ENCODE peak calls at places on chromosomes 7 and 10, in five cellular contexts. F is stimulated activated CD4-positive, alpha-beta T cell treated with anti-CD3 and anti-CD28 coated beads, Interleukin-12 subunit alpha, Interleukin-12 subunit beta, amount 100 ng/mL, for 24 hours; G is activated CD4-positive, CD25-positive, alpha-beta regulatory T cell; P is GM04504; T is AG04450. S is an unnamed sample.

GRCh38 chr10:79058899-79059771 is 9.6 kb upstream of the ZMIZ1 start:
- DNase-seq in T (no peak), G (no peak), P (no peak), F (no peak), S (no peak)

GRCh38 chr7:55572378-55573233 is at the start of gene VOPP1:
- DNase-seq in F (peak), G (peak), T (no peak), P (no peak), S (peak)

GRCh38 chr10:5811387-5811821 is 1.8 kb downstream of the GDI2 start:
- DNase-seq in F (no peak), P (no peak), T (no peak), G (no peak), S (peak)

GRCh38 chr10:99339077-99339476 is 9.9 kb downstream of the CNNM1 start:
- DNase-seq in G (no peak), P (no peak), T (no peak), F (no peak), S (no peak)

GRCh38 chr7:116441534-116441933 is 58.0 kb upstream of the CAV2 start:
- DNase-seq in P (peak), F (no peak), G (no peak), T (no peak), S (no peak)

GRCh38 chr10:124708246-124708779 is 35.9 kb downstream of the FAM53B start:
- DNase-seq in P (no peak), G (no peak), F (no peak), T (no peak), S (no peak)

GRCh38 chr7:100493476-100494264 is 9.9 kb downstream of the NYAP1 start:
- DNase-seq in T (no peak), P (no peak), G (peak), F (peak), S (peak)

GRCh38 chr7:128842674-128843641 is 12.8 kb downstream of the FLNC start:
- DNase-seq in T (no peak), P (no peak), F (no peak), G (no peak), S (no peak)

GRCh38 chr10:132982301-132982989 is 40.1 kb upstream of the CFAP46 start:
- DNase-seq in T (no peak), G (no peak), P (no peak), F (no peak), S (no peak)

GRCh38 chr7:119802147-119802546 is 470.8 kb upstream of the KCND2 start:
- DNase-seq in T (no peak), P (no peak), F (no peak), G (no peak), S (no peak)

GRCh38 chr10:54259104-54259503 is 541.9 kb downstream of the PCDH15 start:
- DNase-seq in G (no peak), F (no peak), P (no peak), T (no peak), S (no peak)

GRCh38 chr7:11261470-11261869 is 287.8 kb downstream of the PHF14 start:
- DNase-seq in G (no peak), T (no peak), F (no peak), P (no peak), S (peak)

GRCh38 chr10:103153302-103153759 is 39.7 kb downstream of the NT5C2 start:
- DNase-seq in P (no peak), T (no peak), F (no peak), G (no peak), S (peak)